ENCODE peak calls at places on chromosomes 4 and X, in five cellular contexts. One of them, this sample, is unnamed.

GRCh38 chr4:126977306-126977705 is 655.5 kb upstream of the INTU start:
- DNase-seq in upper lobe of left lung: no peak
- DNase-seq in stimulated activated CD4-positive, alpha-beta T cell treated with anti-CD3 and anti-CD28 coated beads, TNF-alpha, amount 100 ng/mL, for 1 hour: no peak
- DNase-seq in caudate nucleus: no peak
- DNase-seq in aorta: no peak
- DNase-seq in this sample: no peak

GRCh38 chr4:40187386-40187913 is 9.4 kb upstream of the RHOH start:
- DNase-seq in caudate nucleus: no peak
- DNase-seq in stimulated activated CD4-positive, alpha-beta T cell treated with anti-CD3 and anti-CD28 coated beads, TNF-alpha, amount 100 ng/mL, for 1 hour: no peak
- DNase-seq in upper lobe of left lung: no peak
- DNase-seq in aorta: no peak
- DNase-seq in this sample: no peak

GRCh38 chr4:38678078-38678477 is 14.1 kb downstream of the KLF3 start:
- DNase-seq in upper lobe of left lung: no peak
- DNase-seq in stimulated activated CD4-positive, alpha-beta T cell treated with anti-CD3 and anti-CD28 coated beads, TNF-alpha, amount 100 ng/mL, for 1 hour: no peak
- DNase-seq in aorta: no peak
- DNase-seq in caudate nucleus: no peak
- DNase-seq in this sample: no peak

GRCh38 chr4:39526283-39526682 is 956 bp downstream of the UGDH start:
- DNase-seq in stimulated activated CD4-positive, alpha-beta T cell treated with anti-CD3 and anti-CD28 coated beads, TNF-alpha, amount 100 ng/mL, for 1 hour: no peak
- DNase-seq in caudate nucleus: no peak
- DNase-seq in aorta: no peak
- DNase-seq in upper lobe of left lung: no peak
- DNase-seq in this sample: no peak

GRCh38 chr4:72631296-72631695 is 62.3 kb upstream of the ADAMTS3 start:
- DNase-seq in upper lobe of left lung: no peak
- DNase-seq in aorta: peak; percentile 55
- DNase-seq in caudate nucleus: peak; percentile 0
- DNase-seq in stimulated activated CD4-positive, alpha-beta T cell treated with anti-CD3 and anti-CD28 coated beads, TNF-alpha, amount 100 ng/mL, for 1 hour: no peak
- DNase-seq in this sample: no peak

GRCh38 chrX:108022491-108023089 is 22.3 kb upstream of the VSIG1 start:
- DNase-seq in stimulated activated CD4-positive, alpha-beta T cell treated with anti-CD3 and anti-CD28 coated beads, TNF-alpha, amount 100 ng/mL, for 1 hour: no peak
- DNase-seq in caudate nucleus: no peak
- DNase-seq in upper lobe of left lung: no peak
- DNase-seq in aorta: no peak
- DNase-seq in this sample: no peak

GRCh38 chr4:5137927-5138326 is 86.6 kb downstream of the STK32B start:
- DNase-seq in stimulated activated CD4-positive, alpha-beta T cell treated with anti-CD3 and anti-CD28 coated beads, TNF-alpha, amount 100 ng/mL, for 1 hour: no peak
- DNase-seq in aorta: no peak
- DNase-seq in caudate nucleus: no peak
- DNase-seq in upper lobe of left lung: no peak
- DNase-seq in this sample: no peak

GRCh38 chr4:168524006-168524405 is 27.2 kb downstream of the PALLD start:
- DNase-seq in stimulated activated CD4-positive, alpha-beta T cell treated with anti-CD3 and anti-CD28 coated beads, TNF-alpha, amount 100 ng/mL, for 1 hour: no peak
- DNase-seq in aorta: no peak
- DNase-seq in upper lobe of left lung: no peak
- DNase-seq in caudate nucleus: no peak
- DNase-seq in this sample: no peak

GRCh38 chr4:116516711-116517110 is 568.7 kb downstream of the TRAM1L1 start:
- DNase-seq in stimulated activated CD4-positive, alpha-beta T cell treated with anti-CD3 and anti-CD28 coated beads, TNF-alpha, amount 100 ng/mL, for 1 hour: no peak
- DNase-seq in upper lobe of left lung: no peak
- DNase-seq in caudate nucleus: no peak
- DNase-seq in aorta: no peak
- DNase-seq in this sample: no peak

GRCh38 chr4:186472948-186473347 is 82.4 kb downstream of the MTNR1A start:
- DNase-seq in stimulated activated CD4-positive, alpha-beta T cell treated with anti-CD3 and anti-CD28 coated beads, TNF-alpha, amount 100 ng/mL, for 1 hour: no peak
- DNase-seq in aorta: no peak
- DNase-seq in upper lobe of left lung: no peak
- DNase-seq in caudate nucleus: no peak
- DNase-seq in this sample: no peak

GRCh38 chr4:103415801-103416200 is 217.7 kb upstream of the CENPE start:
- DNase-seq in aorta: no peak
- DNase-seq in upper lobe of left lung: no peak
- DNase-seq in caudate nucleus: no peak
- DNase-seq in stimulated activated CD4-positive, alpha-beta T cell treated with anti-CD3 and anti-CD28 coated beads, TNF-alpha, amount 100 ng/mL, for 1 hour: no peak
- DNase-seq in this sample: no peak

GRCh38 chrX:12548746-12549145 is 242.5 kb upstream of the PRPS2 start:
- DNase-seq in upper lobe of left lung: no peak
- DNase-seq in stimulated activated CD4-positive, alpha-beta T cell treated with anti-CD3 and anti-CD28 coated beads, TNF-alpha, amount 100 ng/mL, for 1 hour: no peak
- DNase-seq in caudate nucleus: no peak
- DNase-seq in aorta: no peak
- DNase-seq in this sample: no peak

GRCh38 chr4:2354127-2354526 is 64.3 kb downstream of the ZFYVE28 start:
- DNase-seq in aorta: peak; percentile 62
- DNase-seq in upper lobe of left lung: no peak
- DNase-seq in stimulated activated CD4-positive, alpha-beta T cell treated with anti-CD3 and anti-CD28 coated beads, TNF-alpha, amount 100 ng/mL, for 1 hour: no peak
- DNase-seq in caudate nucleus: no peak
- DNase-seq in this sample: no peak

GRCh38 chr4:136241221-136241986 is 1290.9 kb downstream of the PCDH18 start:
- DNase-seq in upper lobe of left lung: no peak
- DNase-seq in stimulated activated CD4-positive, alpha-beta T cell treated with anti-CD3 and anti-CD28 coated beads, TNF-alpha, amount 100 ng/mL, for 1 hour: no peak
- DNase-seq in aorta: no peak
- DNase-seq in caudate nucleus: no peak
- DNase-seq in this sample: no peak

GRCh38 chr4:187929024-187929423 is 66.5 kb upstream of the ZFP42 start:
- DNase-seq in stimulated activated CD4-positive, alpha-beta T cell treated with anti-CD3 and anti-CD28 coated beads, TNF-alpha, amount 100 ng/mL, for 1 hour: no peak
- DNase-seq in caudate nucleus: no peak
- DNase-seq in aorta: no peak
- DNase-seq in upper lobe of left lung: no peak
- DNase-seq in this sample: no peak

GRCh38 chr4:67531349-67531748 is 14.0 kb downstream of the CENPC start:
- DNase-seq in upper lobe of left lung: no peak
- DNase-seq in caudate nucleus: no peak
- DNase-seq in aorta: no peak
- DNase-seq in stimulated activated CD4-positive, alpha-beta T cell treated with anti-CD3 and anti-CD28 coated beads, TNF-alpha, amount 100 ng/mL, for 1 hour: no peak
- DNase-seq in this sample: no peak

GRCh38 chr4:52957220-52957686 is 95.1 kb downstream of the RASL11B start:
- DNase-seq in upper lobe of left lung: no peak
- DNase-seq in aorta: no peak
- DNase-seq in stimulated activated CD4-positive, alpha-beta T cell treated with anti-CD3 and anti-CD28 coated beads, TNF-alpha, amount 100 ng/mL, for 1 hour: no peak
- DNase-seq in caudate nucleus: no peak
- DNase-seq in this sample: no peak

GRCh38 chr4:146132445-146132844 is 43.1 kb upstream of the LSM6 start:
- DNase-seq in upper lobe of left lung: no peak
- DNase-seq in stimulated activated CD4-positive, alpha-beta T cell treated with anti-CD3 and anti-CD28 coated beads, TNF-alpha, amount 100 ng/mL, for 1 hour: no peak
- DNase-seq in caudate nucleus: no peak
- DNase-seq in aorta: no peak
- DNase-seq in this sample: no peak

GRCh38 chr4:28313729-28314713 is 1453.4 kb downstream of the STIM2 start:
- DNase-seq in stimulated activated CD4-positive, alpha-beta T cell treated with anti-CD3 and anti-CD28 coated beads, TNF-alpha, amount 100 ng/mL, for 1 hour: no peak
- DNase-seq in upper lobe of left lung: no peak
- DNase-seq in caudate nucleus: no peak
- DNase-seq in aorta: no peak
- DNase-seq in this sample: no peak

GRCh38 chr4:48509543-48509942 is 19.5 kb downstream of the ZAR1 start:
- DNase-seq in stimulated activated CD4-positive, alpha-beta T cell treated with anti-CD3 and anti-CD28 coated beads, TNF-alpha, amount 100 ng/mL, for 1 hour: no peak
- DNase-seq in upper lobe of left lung: no peak
- DNase-seq in caudate nucleus: no peak
- DNase-seq in aorta: no peak
- DNase-seq in this sample: no peak

GRCh38 chr4:7740866-7741525 is 198.7 kb downstream of the AFAP1 start:
- DNase-seq in upper lobe of left lung: no peak
- DNase-seq in aorta: no peak
- DNase-seq in caudate nucleus: no peak
- DNase-seq in stimulated activated CD4-positive, alpha-beta T cell treated with anti-CD3 and anti-CD28 coated beads, TNF-alpha, amount 100 ng/mL, for 1 hour: no peak
- DNase-seq in this sample: no peak

GRCh38 chr4:78829296-78829695 is 53.1 kb downstream of the BMP2K start:
- DNase-seq in caudate nucleus: no peak
- DNase-seq in aorta: no peak
- DNase-seq in stimulated activated CD4-positive, alpha-beta T cell treated with anti-CD3 and anti-CD28 coated beads, TNF-alpha, amount 100 ng/mL, for 1 hour: no peak
- DNase-seq in upper lobe of left lung: no peak
- DNase-seq in this sample: no peak

GRCh38 chr4:55386073-55386472 is 9.7 kb upstream of the TMEM165 start:
- DNase-seq in caudate nucleus: no peak
- DNase-seq in aorta: no peak
- DNase-seq in upper lobe of left lung: no peak
- DNase-seq in stimulated activated CD4-positive, alpha-beta T cell treated with anti-CD3 and anti-CD28 coated beads, TNF-alpha, amount 100 ng/mL, for 1 hour: no peak
- DNase-seq in this sample: no peak

GRCh38 chrX:356385-357034 is 30.2 kb downstream of the PPP2R3B start:
- DNase-seq in upper lobe of left lung: no peak
- DNase-seq in caudate nucleus: no peak
- DNase-seq in stimulated activated CD4-positive, alpha-beta T cell treated with anti-CD3 and anti-CD28 coated beads, TNF-alpha, amount 100 ng/mL, for 1 hour: no peak
- DNase-seq in aorta: peak; percentile 59
- DNase-seq in this sample: no peak